ENCODE peak calls at places on chromosomes 7 and 10, in nine cellular contexts. One of them, this sample, is unnamed.

GRCh38 chr10:78927257-78927995 is 141.3 kb upstream of the ZMIZ1 start:
- DNase-seq in Panc1: no peak
- DNase-seq in GM12891: no peak
- DNase-seq in HCT116: peak
- DNase-seq in GM12878: no peak
- DNase-seq in stomach: peak
- DNase-seq in breast epithelium: peak
- DNase-seq in prostate gland: peak
- DNase-seq in transverse colon: no peak
- DNase-seq in this sample: no peak

GRCh38 chr7:12456506-12456905 is 52.8 kb upstream of the VWDE start:
- DNase-seq in breast epithelium: no peak
- DNase-seq in prostate gland: no peak
- DNase-seq in GM12891: no peak
- DNase-seq in GM12878: no peak
- DNase-seq in HCT116: no peak
- DNase-seq in stomach: no peak
- DNase-seq in Panc1: no peak
- DNase-seq in transverse colon: no peak
- DNase-seq in this sample: no peak

GRCh38 chr7:78083466-78084120 is 285.0 kb downstream of the PHTF2 start:
- DNase-seq in breast epithelium: no peak
- DNase-seq in HCT116: no peak
- DNase-seq in prostate gland: no peak
- DNase-seq in stomach: no peak
- DNase-seq in Panc1: no peak
- DNase-seq in transverse colon: no peak
- DNase-seq in GM12891: no peak
- DNase-seq in GM12878: no peak
- DNase-seq in this sample: no peak

GRCh38 chr7:963236-964078 is 9.0 kb upstream of the ADAP1 start:
- DNase-seq in Panc1: no peak
- DNase-seq in HCT116: no peak
- DNase-seq in GM12891: peak
- DNase-seq in stomach: no peak
- DNase-seq in GM12878: no peak
- DNase-seq in breast epithelium: no peak
- DNase-seq in transverse colon: no peak
- DNase-seq in prostate gland: no peak
- DNase-seq in this sample: no peak

GRCh38 chr7:101687081-101687480 is 58.0 kb upstream of the MYL10 start:
- DNase-seq in stomach: no peak
- DNase-seq in GM12891: no peak
- DNase-seq in Panc1: no peak
- DNase-seq in HCT116: no peak
- DNase-seq in prostate gland: no peak
- DNase-seq in breast epithelium: no peak
- DNase-seq in transverse colon: no peak
- DNase-seq in GM12878: no peak
- DNase-seq in this sample: no peak

GRCh38 chr7:139618482-139619366 is 95.2 kb downstream of the CLEC2L start:
- DNase-seq in transverse colon: peak
- DNase-seq in breast epithelium: no peak
- DNase-seq in GM12878: no peak
- DNase-seq in Panc1: no peak
- DNase-seq in stomach: peak
- DNase-seq in HCT116: peak
- DNase-seq in GM12891: no peak
- DNase-seq in prostate gland: peak
- DNase-seq in this sample: no peak

GRCh38 chr10:129758180-129758579 is 205.9 kb downstream of the EBF3 start:
- DNase-seq in GM12891: no peak
- DNase-seq in transverse colon: no peak
- DNase-seq in GM12878: no peak
- DNase-seq in Panc1: no peak
- DNase-seq in stomach: peak
- DNase-seq in prostate gland: peak
- DNase-seq in breast epithelium: no peak
- DNase-seq in HCT116: no peak
- DNase-seq in this sample: no peak

GRCh38 chr10:79502561-79503309 is 9.6 kb upstream of the EIF5AL1 start:
- DNase-seq in HCT116: no peak
- DNase-seq in prostate gland: no peak
- DNase-seq in stomach: no peak
- DNase-seq in Panc1: no peak
- DNase-seq in transverse colon: no peak
- DNase-seq in GM12878: no peak
- DNase-seq in breast epithelium: no peak
- DNase-seq in GM12891: no peak
- DNase-seq in this sample: no peak

GRCh38 chr10:29407280-29407858 is 118.5 kb downstream of the LYZL1 start:
- DNase-seq in HCT116: no peak
- DNase-seq in stomach: no peak
- DNase-seq in GM12891: no peak
- DNase-seq in breast epithelium: no peak
- DNase-seq in GM12878: no peak
- DNase-seq in transverse colon: no peak
- DNase-seq in prostate gland: no peak
- DNase-seq in Panc1: no peak
- DNase-seq in this sample: no peak

GRCh38 chr7:91918356-91918755 is 22.3 kb upstream of the AKAP9 start:
- DNase-seq in breast epithelium: no peak
- DNase-seq in transverse colon: no peak
- DNase-seq in GM12878: no peak
- DNase-seq in Panc1: no peak
- DNase-seq in prostate gland: no peak
- DNase-seq in stomach: no peak
- DNase-seq in GM12891: no peak
- DNase-seq in HCT116: no peak
- DNase-seq in this sample: no peak

GRCh38 chr7:138919256-138919655 is 61.9 kb downstream of the KIAA1549 start:
- DNase-seq in transverse colon: no peak
- DNase-seq in HCT116: no peak
- DNase-seq in Panc1: no peak
- DNase-seq in stomach: no peak
- DNase-seq in prostate gland: no peak
- DNase-seq in breast epithelium: no peak
- DNase-seq in GM12878: no peak
- DNase-seq in GM12891: no peak
- DNase-seq in this sample: no peak

GRCh38 chr7:114087674-114088539 is 169.1 kb upstream of the PPP1R3A start:
- DNase-seq in Panc1: no peak
- DNase-seq in GM12878: no peak
- DNase-seq in transverse colon: peak
- DNase-seq in GM12891: no peak
- DNase-seq in breast epithelium: no peak
- DNase-seq in prostate gland: peak
- DNase-seq in stomach: no peak
- DNase-seq in HCT116: no peak
- DNase-seq in this sample: no peak

GRCh38 chr7:48139461-48139860 is 31.8 kb upstream of the ABCA13 start:
- DNase-seq in GM12878: no peak
- DNase-seq in prostate gland: no peak
- DNase-seq in stomach: no peak
- DNase-seq in GM12891: no peak
- DNase-seq in HCT116: peak
- DNase-seq in breast epithelium: no peak
- DNase-seq in Panc1: no peak
- DNase-seq in transverse colon: peak
- DNase-seq in this sample: no peak

GRCh38 chr10:93471110-93471651 is 11.0 kb downstream of the MYOF start:
- DNase-seq in GM12891: no peak
- DNase-seq in stomach: no peak
- DNase-seq in prostate gland: peak
- DNase-seq in HCT116: peak
- DNase-seq in transverse colon: no peak
- DNase-seq in GM12878: no peak
- DNase-seq in breast epithelium: no peak
- DNase-seq in Panc1: peak
- DNase-seq in this sample: no peak

GRCh38 chr7:64873517-64873916 is 29.6 kb upstream of the ZNF273 start:
- DNase-seq in breast epithelium: no peak
- DNase-seq in prostate gland: no peak
- DNase-seq in HCT116: no peak
- DNase-seq in Panc1: no peak
- DNase-seq in GM12891: no peak
- DNase-seq in stomach: peak
- DNase-seq in transverse colon: no peak
- DNase-seq in GM12878: no peak
- DNase-seq in this sample: no peak
- TF ChIP-seq POLR2AphosphoS5 in breast epithelium: no peak
- TF ChIP-seq POLR2AphosphoS5 in prostate gland: no peak
- TF ChIP-seq POLR2AphosphoS5 in HCT116: no peak
- TF ChIP-seq POLR2AphosphoS5 in Panc1: no peak
- TF ChIP-seq POLR2AphosphoS5 in GM12891: no peak
- TF ChIP-seq POLR2AphosphoS5 in stomach: no peak
- TF ChIP-seq POLR2AphosphoS5 in transverse colon: no peak
- TF ChIP-seq POLR2AphosphoS5 in GM12878: no peak
- TF ChIP-seq POLR2AphosphoS5 in this sample: no peak

GRCh38 chr10:97713351-97713827 is at the start of gene MARVELD1:
- DNase-seq in GM12878: no peak
- DNase-seq in prostate gland: peak
- DNase-seq in GM12891: peak
- DNase-seq in transverse colon: peak
- DNase-seq in HCT116: no peak
- DNase-seq in Panc1: no peak
- DNase-seq in stomach: no peak
- DNase-seq in breast epithelium: peak
- DNase-seq in this sample: no peak

GRCh38 chr10:97713828-97714400 is 384 bp downstream of the MARVELD1 start:
- DNase-seq in HCT116: no peak
- DNase-seq in prostate gland: peak
- DNase-seq in breast epithelium: peak
- DNase-seq in transverse colon: peak
- DNase-seq in GM12878: no peak
- DNase-seq in GM12891: peak
- DNase-seq in stomach: peak
- DNase-seq in Panc1: peak
- DNase-seq in this sample: no peak

GRCh38 chr10:97715259-97715874 is 1.8 kb downstream of the MARVELD1 start:
- DNase-seq in transverse colon: no peak
- DNase-seq in GM12878: no peak
- DNase-seq in breast epithelium: no peak
- DNase-seq in Panc1: no peak
- DNase-seq in GM12891: no peak
- DNase-seq in prostate gland: no peak
- DNase-seq in stomach: no peak
- DNase-seq in HCT116: no peak
- DNase-seq in this sample: no peak

GRCh38 chr10:97711640-97712267 is 1.8 kb upstream of the MARVELD1 start:
- DNase-seq in HCT116: no peak
- DNase-seq in GM12891: no peak
- DNase-seq in stomach: no peak
- DNase-seq in breast epithelium: no peak
- DNase-seq in prostate gland: no peak
- DNase-seq in transverse colon: no peak
- DNase-seq in GM12878: no peak
- DNase-seq in Panc1: no peak
- DNase-seq in this sample: no peak

GRCh38 chr10:97714401-97715258 is 1.1 kb downstream of the MARVELD1 start:
- DNase-seq in breast epithelium: peak
- DNase-seq in stomach: peak
- DNase-seq in Panc1: no peak
- DNase-seq in GM12891: peak
- DNase-seq in GM12878: no peak
- DNase-seq in prostate gland: peak
- DNase-seq in transverse colon: peak
- DNase-seq in HCT116: no peak
- DNase-seq in this sample: no peak
- TF ChIP-seq POLR2AphosphoS5 in breast epithelium: peak
- TF ChIP-seq POLR2AphosphoS5 in stomach: peak
- TF ChIP-seq POLR2AphosphoS5 in Panc1: peak
- TF ChIP-seq POLR2AphosphoS5 in GM12891: no peak
- TF ChIP-seq POLR2AphosphoS5 in GM12878: no peak
- TF ChIP-seq POLR2AphosphoS5 in prostate gland: peak
- TF ChIP-seq POLR2AphosphoS5 in transverse colon: peak
- TF ChIP-seq POLR2AphosphoS5 in HCT116: peak
- TF ChIP-seq POLR2AphosphoS5 in this sample: peak

DNA sequence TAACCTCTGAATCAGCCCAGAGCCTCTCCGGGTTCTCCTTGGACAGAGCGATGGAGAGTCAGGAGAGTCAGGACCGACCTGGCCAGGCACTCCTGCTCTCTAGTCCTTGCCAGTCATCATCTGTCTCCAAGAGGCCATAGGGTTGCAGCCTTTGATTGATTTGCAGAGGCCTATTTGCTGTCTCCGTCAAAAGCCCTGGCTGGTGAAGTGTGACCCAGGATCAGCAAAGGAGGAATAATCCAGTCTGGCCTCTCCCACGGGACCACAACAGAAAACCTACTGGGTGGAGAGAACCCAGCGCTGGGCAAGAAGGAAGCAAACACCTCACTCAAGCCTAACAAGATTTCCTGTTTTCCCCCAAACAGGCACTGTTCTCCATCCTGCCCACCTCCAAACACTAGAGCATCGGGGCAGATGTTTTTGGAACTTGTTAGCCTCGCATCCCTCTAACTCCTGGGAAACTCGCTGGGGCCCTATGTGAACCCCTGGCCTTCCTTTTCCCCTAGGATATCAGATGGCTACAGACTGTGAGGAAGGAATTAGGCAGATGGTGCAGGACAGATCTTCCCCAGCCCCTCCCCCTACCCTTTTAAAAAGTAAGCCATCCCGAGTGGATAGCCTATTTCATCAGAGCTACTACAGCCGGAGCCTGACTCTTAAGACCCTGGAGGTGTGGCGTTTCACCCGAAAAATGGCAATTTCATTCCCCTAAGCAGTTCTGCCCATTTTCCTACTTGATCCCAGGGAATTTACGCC is 54.3 kb downstream of the PODXL start:
- DNase-seq in Panc1: no peak
- DNase-seq in GM12891: no peak
- DNase-seq in prostate gland: no peak
- DNase-seq in breast epithelium: no peak
- DNase-seq in transverse colon: no peak
- DNase-seq in GM12878: no peak
- DNase-seq in stomach: no peak
- DNase-seq in HCT116: no peak
- DNase-seq in this sample: no peak
- TF ChIP-seq POLR2AphosphoS5 in Panc1: no peak
- TF ChIP-seq POLR2AphosphoS5 in GM12891: no peak
- TF ChIP-seq POLR2AphosphoS5 in prostate gland: no peak
- TF ChIP-seq POLR2AphosphoS5 in breast epithelium: no peak
- TF ChIP-seq POLR2AphosphoS5 in transverse colon: no peak
- TF ChIP-seq POLR2AphosphoS5 in GM12878: no peak
- TF ChIP-seq POLR2AphosphoS5 in stomach: no peak
- TF ChIP-seq POLR2AphosphoS5 in HCT116: no peak
- TF ChIP-seq POLR2AphosphoS5 in this sample: no peak

DNA sequence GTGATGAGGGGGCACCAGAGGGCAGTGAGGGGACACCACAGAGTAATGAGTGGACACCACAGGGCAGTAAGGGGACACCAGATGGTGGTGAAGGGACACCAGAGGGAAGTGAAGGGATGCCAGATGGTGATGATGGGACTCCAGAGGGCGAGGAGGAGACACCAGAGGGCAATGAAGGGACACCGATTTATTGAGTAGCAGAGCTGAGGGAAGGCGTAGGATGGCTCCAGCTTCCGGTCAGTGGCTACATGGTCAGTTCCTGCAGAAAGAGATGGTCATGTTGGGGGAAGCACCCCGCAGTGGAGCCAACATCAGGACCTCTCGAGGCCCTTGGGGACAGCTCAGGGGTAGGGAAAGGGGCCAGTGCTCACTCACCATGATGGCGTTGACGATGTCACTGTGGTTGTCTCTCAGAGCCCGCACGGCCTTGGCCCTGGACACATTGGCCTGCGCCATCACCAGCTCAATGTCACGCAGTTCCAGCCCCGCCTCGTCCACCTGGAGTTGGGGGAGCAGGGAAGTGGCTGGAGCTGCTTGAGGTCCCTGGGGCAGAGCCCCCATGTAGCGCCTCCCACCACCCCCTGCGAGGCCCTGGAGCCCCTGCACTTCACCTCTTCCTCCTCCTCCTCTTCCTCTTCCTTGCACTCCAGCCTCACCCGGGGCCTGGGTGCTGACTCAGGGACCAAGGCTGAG is 8.4 kb downstream of the NACAD start:
- DNase-seq in breast epithelium: peak
- DNase-seq in transverse colon: no peak
- DNase-seq in Panc1: no peak
- DNase-seq in GM12878: no peak
- DNase-seq in stomach: no peak
- DNase-seq in GM12891: no peak
- DNase-seq in HCT116: no peak
- DNase-seq in prostate gland: no peak
- DNase-seq in this sample: no peak
- TF ChIP-seq POLR2AphosphoS5 in breast epithelium: no peak
- TF ChIP-seq POLR2AphosphoS5 in transverse colon: no peak
- TF ChIP-seq POLR2AphosphoS5 in Panc1: peak
- TF ChIP-seq POLR2AphosphoS5 in GM12878: no peak
- TF ChIP-seq POLR2AphosphoS5 in stomach: no peak
- TF ChIP-seq POLR2AphosphoS5 in GM12891: no peak
- TF ChIP-seq POLR2AphosphoS5 in HCT116: no peak
- TF ChIP-seq POLR2AphosphoS5 in prostate gland: no peak
- TF ChIP-seq POLR2AphosphoS5 in this sample: no peak